ENCODE peak calls at places on chromosome 19, in five cellular contexts. M is thyroid gland, X is Caco-2, G is thoracic aorta, P is heart left ventricle. I is an unnamed sample.

GRCh38 chr19:1745589-1746031 is 7.7 kb upstream of the ONECUT3 start:
- DNase-seq in M (no peak), X (no peak), G (no peak), P (no peak), I (no peak)

GRCh38 chr19:1206063-1206732 is 620 bp downstream of the STK11 start:
- DNase-seq in M (no peak), X (no peak), G (no peak), P (no peak), I (no peak)

GRCh38 chr19:50198431-50199253 is 4.8 kb upstream of the MYH14 start:
- DNase-seq in M (peak), X (no peak), G (no peak), P (peak), I (no peak)

GRCh38 chr19:13834308-13834790 is 39.1 kb downstream of the ZSWIM4 start:
- DNase-seq in M (no peak), X (no peak), G (no peak), P (no peak), I (peak)

GRCh38 chr19:4014541-4015491 is 7.3 kb downstream of the PIAS4 start:
- DNase-seq in M (no peak), X (peak), G (no peak), P (peak), I (no peak)

GRCh38 chr19:47598407-47599349 is 10.3 kb upstream of the BICRA start:
- DNase-seq in M (peak), X (peak), G (peak), P (peak), I (peak)

GRCh38 chr19:18416778-18417249 is 2.4 kb upstream of the SSBP4 start:
- DNase-seq in M (peak), X (peak), G (peak), P (peak), I (no peak)

GRCh38 chr19:4386038-4386782 is 14.1 kb downstream of the SH3GL1 start:
- DNase-seq in M (no peak), X (no peak), G (no peak), P (no peak), I (no peak)

GRCh38 chr19:4800591-4801081 is 9.1 kb downstream of the FEM1A start:
- DNase-seq in M (no peak), X (peak), G (no peak), P (peak), I (peak)

GRCh38 chr19:40366697-40367561 is 18.4 kb downstream of the PLD3 start:
- DNase-seq in M (no peak), X (no peak), G (no peak), P (no peak), I (no peak)

GRCh38 chr19:6161271-6161850 is 25.9 kb downstream of the ACSBG2 start:
- DNase-seq in M (no peak), X (peak), G (no peak), P (peak), I (peak)

GRCh38 chr19:36775768-36776167 is 3.2 kb upstream of the ZNF850 start:
- DNase-seq in M (peak), X (no peak), G (no peak), P (peak), I (no peak)

GRCh38 chr19:8423821-8424223 is 10.7 kb downstream of the MARCHF2 start:
- DNase-seq in M (peak), X (peak), G (peak), P (peak), I (peak)

GRCh38 chr19:52635786-52636570 is 2.2 kb downstream of the ZNF83 start:
- DNase-seq in M (no peak), X (no peak), G (no peak), P (no peak), I (no peak)

GRCh38 chr19:16587031-16588023 is 15.1 kb upstream of the SLC35E1 start:
- DNase-seq in M (peak), X (no peak), G (no peak), P (no peak), I (peak)

GRCh38 chr19:16586477-16586871 is 14.3 kb upstream of the SLC35E1 start:
- DNase-seq in M (no peak), X (no peak), G (no peak), P (no peak), I (no peak)

GRCh38 chr19:16585808-16586476 is 13.7 kb upstream of the SLC35E1 start:
- DNase-seq in M (no peak), X (no peak), G (no peak), P (no peak), I (peak)

GRCh38 chr19:16582486-16583261 is 10.5 kb upstream of the SLC35E1 start:
- DNase-seq in M (no peak), X (no peak), G (no peak), P (no peak), I (no peak)

GRCh38 chr19:16584825-16585801 is 12.9 kb upstream of the SLC35E1 start:
- DNase-seq in M (no peak), X (no peak), G (no peak), P (no peak), I (no peak)
- H3K4me3 ChIP-seq in M (no peak), X (no peak), G (peak), P (no peak), I (no peak)

GRCh38 chr19:43662487-43662886 is 7.5 kb downstream of the PLAUR start:
- DNase-seq in M (no peak), X (no peak), G (no peak), P (no peak), I (no peak)
- TF ChIP-seq CTCF in M (no peak), X (no peak), G (no peak), P (peak), I (peak)

DNA sequence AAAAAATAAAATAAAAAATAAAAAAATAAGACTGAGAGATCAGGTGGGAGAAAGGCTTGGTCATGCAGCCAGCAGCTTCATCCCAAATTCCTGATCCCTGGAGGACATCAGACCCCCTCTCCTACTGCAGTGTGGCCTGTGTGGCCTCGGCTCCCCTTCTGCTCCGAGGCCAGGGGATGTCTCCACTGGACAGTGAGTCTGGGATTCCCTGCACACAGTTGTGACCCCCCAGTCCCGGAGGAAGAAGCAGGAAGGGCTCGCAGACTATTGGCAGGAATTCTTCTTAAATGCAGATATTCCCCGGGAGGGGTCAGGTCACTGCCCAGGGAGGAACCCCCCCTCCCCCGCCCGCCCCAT is 41.9 kb downstream of the ZNF627 start:
- DNase-seq in M (no peak), X (no peak), G (no peak), P (no peak), I (no peak)
- H3K4me3 ChIP-seq in M (peak), X (peak), G (peak), P (peak), I (no peak)

DNA sequence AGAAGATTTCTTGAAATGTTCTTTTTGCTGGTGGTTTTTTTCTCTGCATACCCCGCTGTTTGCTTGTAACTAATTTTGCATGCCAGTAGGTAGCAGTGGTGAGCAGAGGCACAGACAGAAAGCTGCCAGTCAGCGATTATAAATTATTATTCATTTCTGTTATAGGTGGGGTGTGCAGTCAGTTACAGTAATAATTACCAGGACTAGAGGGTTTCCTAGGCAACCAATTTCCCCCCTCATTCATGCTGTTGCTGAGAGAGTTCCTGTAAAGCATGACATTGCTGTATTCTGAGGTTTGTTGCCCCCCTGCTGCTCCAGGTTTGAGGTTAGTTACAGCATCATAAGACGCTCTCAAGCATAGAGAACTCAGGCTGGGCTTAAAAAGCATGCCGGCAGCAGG is 104.5 kb downstream of the URI1 start:
- DNase-seq in M (no peak), X (no peak), G (no peak), P (no peak), I (no peak)
- TF ChIP-seq CTCF in M (peak), X (peak), G (no peak), P (no peak), I (peak)

GRCh38 chr19:53657330-53657729 is 25.5 kb downstream of the DPRX start:
- DNase-seq in M (no peak), X (no peak), G (no peak), P (no peak), I (no peak)
- H3K4me3 ChIP-seq in M (no peak), X (no peak), G (no peak), P (no peak), I (no peak)

DNA sequence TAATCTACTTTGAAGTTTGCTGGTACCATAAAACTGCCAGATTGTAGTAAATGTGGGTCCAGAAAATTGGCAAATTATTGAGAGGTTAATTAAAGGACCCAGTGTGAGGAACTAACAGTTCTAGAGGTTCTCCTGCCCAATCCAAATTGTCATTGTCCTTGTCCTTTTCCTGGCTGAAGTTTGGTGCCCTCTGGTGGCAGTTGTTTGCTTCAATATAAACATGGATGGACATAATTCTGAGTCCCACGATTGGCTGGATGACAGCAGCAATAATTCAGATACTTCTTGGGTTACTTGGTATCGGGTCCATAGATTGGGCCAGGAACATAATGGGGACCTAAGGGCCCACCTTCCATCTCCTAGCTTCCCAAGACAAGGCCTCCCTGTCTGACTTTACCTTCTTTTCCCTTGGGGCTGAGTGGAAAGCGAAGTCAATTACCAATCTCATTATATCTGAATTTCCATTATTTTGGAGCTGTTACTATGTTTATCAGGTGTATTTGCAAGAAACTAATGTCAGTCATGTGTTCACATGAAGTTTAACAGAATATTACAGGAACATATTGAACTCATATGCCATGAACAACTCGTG is 33.8 kb upstream of the GARRE1 start:
- DNase-seq in M (peak), X (peak), G (peak), P (peak), I (peak)
- TF ChIP-seq CTCF in M (peak), X (peak), G (peak), P (peak), I (peak)

DNA sequence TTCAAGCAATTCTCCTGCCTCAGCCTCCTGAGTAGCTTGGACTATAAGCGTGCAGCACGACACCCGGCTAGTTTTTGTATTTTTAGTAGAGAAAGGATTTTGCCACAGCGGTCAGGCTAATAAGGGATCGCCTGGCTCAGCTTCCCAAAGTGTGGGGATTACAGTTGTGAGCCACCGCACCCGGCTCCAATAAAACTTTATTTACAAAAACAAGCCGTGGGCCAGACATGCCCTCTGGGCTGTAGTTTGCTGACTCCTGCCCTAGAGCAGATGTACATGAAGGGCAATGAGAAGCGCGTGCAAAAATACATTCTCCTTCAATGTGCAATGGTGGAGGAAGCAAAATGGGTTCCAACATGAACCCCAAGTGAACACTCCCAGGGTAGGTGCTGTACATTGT is 13.7 kb upstream of the MED26 start:
- DNase-seq in M (no peak), X (no peak), G (no peak), P (no peak), I (no peak)
- H3K4me3 ChIP-seq in M (no peak), X (no peak), G (no peak), P (no peak), I (no peak)

I was measured in bronchial epithelial cell.